ENCODE peak calls at places on chromosomes 4 and X, in seven cellular contexts. N, U, P, Z, S, V and M are unnamed samples. For H3K27me3, the result is how much of the 10 kb centered on the place peaks cover.

GRCh38 chr4:98510757-98511517 is 147.5 kb downstream of the TSPAN5 start:
- ATAC-seq in N (no peak), U (no peak), P (peak), Z (no peak), S (no peak), V (no peak), M (peak)

GRCh38 chrX:97820170-97820569 is 936.5 kb downstream of the RPA4 start:
- ATAC-seq in N (no peak), U (no peak), P (no peak), Z (no peak), S (no peak), V (no peak), M (no peak)

GRCh38 chrX:132092439-132093065 is 35.3 kb downstream of the FRMD7 start:
- ATAC-seq in N (peak), U (peak), P (peak), Z (peak), S (peak), V (peak), M (peak)

GRCh38 chr4:142406051-142406549 is 440.0 kb downstream of the INPP4B start:
- ATAC-seq in N (no peak), U (peak), P (peak), Z (no peak), S (no peak), V (no peak), M (no peak)

GRCh38 chr4:38488891-38489861 is 174.8 kb upstream of the KLF3 start:
- ATAC-seq in N (no peak), U (peak), P (no peak), Z (no peak), S (no peak), V (peak), M (peak)

GRCh38 chrX:136572030-136572429 is 40.0 kb downstream of the VGLL1 start:
- ATAC-seq in N (no peak), U (no peak), P (no peak), Z (no peak), S (no peak), V (no peak), M (no peak)

GRCh38 chr4:64584981-64585557 is 175.8 kb upstream of the TECRL start:
- ATAC-seq in N (no peak), U (no peak), P (no peak), Z (no peak), S (no peak), V (no peak), M (no peak)

GRCh38 chrX:70998402-70999027 is 67.6 kb upstream of the SLC7A3 start:
- ATAC-seq in N (no peak), U (no peak), P (peak), Z (no peak), S (no peak), V (no peak), M (no peak)

GRCh38 chrX:104122829-104123228 is 10.5 kb downstream of the ZCCHC18 start:
- ATAC-seq in N (no peak), U (no peak), P (no peak), Z (no peak), S (no peak), V (no peak), M (no peak)

GRCh38 chr4:154361450-154361849 is 130.1 kb downstream of the DCHS2 start:
- ATAC-seq in N (no peak), U (no peak), P (no peak), Z (no peak), S (no peak), V (no peak), M (no peak)

DNA sequence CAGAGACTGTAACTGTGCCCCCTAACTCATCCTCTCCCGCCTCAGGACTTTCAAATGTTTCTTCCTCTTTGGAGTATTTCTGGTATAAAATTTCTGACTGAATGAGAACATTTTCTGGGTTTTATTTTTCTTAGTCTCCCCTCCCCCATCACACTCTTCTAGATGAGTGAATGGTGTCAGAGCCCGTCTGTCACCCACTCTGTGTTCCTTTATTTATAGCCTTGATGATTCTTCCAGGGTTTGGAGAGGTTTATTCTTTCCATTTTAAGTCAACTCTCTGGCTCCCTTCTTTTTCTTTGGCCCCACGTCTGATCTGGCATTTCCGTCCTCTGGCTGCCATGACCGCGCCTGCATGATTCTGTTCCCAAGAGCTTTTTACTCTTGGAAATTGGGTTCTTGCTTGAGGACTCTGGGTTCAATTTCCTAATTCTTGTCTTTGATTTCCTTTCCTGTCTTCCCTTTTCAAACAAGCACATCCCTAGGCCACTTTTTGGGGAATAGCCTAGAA is 128.8 kb downstream of the NSUN7 start:
- ATAC-seq in N (no peak), U (peak), P (no peak), Z (peak), S (no peak), V (no peak), M (no peak)
- H3K27ac ChIP-seq in N (no peak), U (no peak), P (no peak), Z (peak), S (no peak), V (no peak), M (no peak)

GRCh38 chr4:183012862-183013855 is 85.9 kb upstream of the WWC2 start:
- ATAC-seq in N (no peak), U (no peak), P (no peak), Z (no peak), S (no peak), V (no peak), M (no peak)
- H3K27me3 ChIP-seq in N (under half), U (under half), P (under half), Z (under half), S (under half), V (half or more), M (under half)

GRCh38 chr4:168496834-168497233 is at the start of gene PALLD:
- ATAC-seq in N (peak), U (peak), P (no peak), Z (no peak), S (peak), V (peak), M (peak)

GRCh38 chr4:168502886-168503285 is 6.0 kb downstream of the PALLD start:
- ATAC-seq in N (peak), U (no peak), P (no peak), Z (no peak), S (no peak), V (no peak), M (no peak)

GRCh38 chr4:168498259-168498658 is 1.4 kb downstream of the PALLD start:
- ATAC-seq in N (peak), U (peak), P (no peak), Z (no peak), S (no peak), V (peak), M (no peak)

GRCh38 chr4:168501407-168501806 is 4.6 kb downstream of the PALLD start:
- ATAC-seq in N (no peak), U (no peak), P (peak), Z (no peak), S (peak), V (no peak), M (no peak)

GRCh38 chr4:168499241-168499640 is 2.4 kb downstream of the PALLD start:
- ATAC-seq in N (no peak), U (no peak), P (no peak), Z (no peak), S (no peak), V (no peak), M (no peak)
- H3K4me3 ChIP-seq in N (no peak), U (peak), P (no peak), Z (no peak), S (no peak), V (no peak), M (no peak)

GRCh38 chr4:7649411-7649740 is 214.6 kb upstream of the PSAPL1 start:
- ATAC-seq in N (no peak), U (no peak), P (no peak), Z (no peak), S (no peak), V (no peak), M (no peak)

GRCh38 chr4:7646384-7647061 is 211.8 kb upstream of the PSAPL1 start:
- ATAC-seq in N (no peak), U (no peak), P (no peak), Z (no peak), S (no peak), V (no peak), M (no peak)

GRCh38 chr4:7648813-7649395 is 214.2 kb upstream of the PSAPL1 start:
- ATAC-seq in N (no peak), U (no peak), P (peak), Z (no peak), S (no peak), V (no peak), M (no peak)

GRCh38 chr4:7647211-7647931 is 212.6 kb upstream of the PSAPL1 start:
- ATAC-seq in N (no peak), U (no peak), P (no peak), Z (no peak), S (no peak), V (no peak), M (no peak)

GRCh38 chr4:7647932-7648812 is 213.4 kb upstream of the PSAPL1 start:
- ATAC-seq in N (no peak), U (peak), P (no peak), Z (no peak), S (peak), V (peak), M (peak)
- H3K27ac ChIP-seq in N (no peak), U (no peak), P (peak), Z (no peak), S (no peak), V (peak), M (no peak)

GRCh38 chrX:112946227-112946626 is 105.6 kb upstream of the AMOT start:
- ATAC-seq in N (peak), U (no peak), P (no peak), Z (no peak), S (no peak), V (peak), M (peak)
- H3K27me3 ChIP-seq in N (under half), U (under half), P (under half), Z (under half), S (under half), V (under half), M (under half)

GRCh38 chrX:11575332-11575731 is 90.4 kb downstream of the ARHGAP6 start:
- ATAC-seq in N (no peak), U (no peak), P (no peak), Z (no peak), S (no peak), V (no peak), M (no peak)

GRCh38 chrX:11585174-11585573 is 80.5 kb downstream of the ARHGAP6 start:
- ATAC-seq in N (no peak), U (no peak), P (no peak), Z (no peak), S (no peak), V (no peak), M (no peak)

GRCh38 chrX:11580789-11581188 is 84.9 kb downstream of the ARHGAP6 start:
- ATAC-seq in N (no peak), U (no peak), P (no peak), Z (no peak), S (no peak), V (no peak), M (no peak)

GRCh38 chrX:11577603-11578002 is 88.1 kb downstream of the ARHGAP6 start:
- ATAC-seq in N (no peak), U (no peak), P (no peak), Z (no peak), S (no peak), V (no peak), M (no peak)

DNA sequence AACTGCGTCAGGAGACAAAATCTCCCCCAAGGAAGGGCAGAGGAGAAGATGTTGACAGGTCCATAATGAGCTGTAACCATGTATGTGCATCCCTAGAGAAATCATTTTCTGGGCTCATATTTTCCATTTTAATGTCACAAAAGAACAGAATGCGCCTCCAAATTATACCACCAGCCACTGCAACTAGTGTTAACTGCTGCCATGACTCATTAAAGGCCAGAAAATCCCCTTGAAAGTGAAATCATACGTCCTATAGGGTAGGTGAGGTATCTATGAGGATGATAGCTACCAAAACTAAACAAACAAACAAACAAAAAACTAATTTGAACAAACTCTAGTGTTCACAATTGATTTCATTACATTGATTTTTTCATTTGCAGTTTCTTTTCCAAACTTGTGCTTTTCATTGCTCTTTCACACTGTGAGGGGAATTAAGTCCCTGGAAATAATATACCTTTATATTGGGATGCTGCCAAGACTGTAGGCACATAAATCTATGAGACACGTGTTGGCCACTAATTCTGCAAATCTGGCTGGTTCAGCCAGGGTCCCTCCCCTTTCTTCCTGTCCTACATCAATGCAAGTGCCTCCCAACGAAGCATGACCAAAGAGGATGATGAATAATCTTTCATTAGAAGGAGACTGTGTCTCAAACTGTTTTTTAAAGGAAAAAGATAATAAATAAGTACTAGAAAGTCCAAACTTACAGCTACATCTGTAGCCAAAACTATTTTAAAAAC is 85.7 kb downstream of the ARHGAP6 start:
- ATAC-seq in N (no peak), U (no peak), P (no peak), Z (no peak), S (no peak), V (no peak), M (no peak)
- H3K4me3 ChIP-seq in N (no peak), U (no peak), P (no peak), Z (no peak), S (no peak), V (no peak), M (no peak)

DNA sequence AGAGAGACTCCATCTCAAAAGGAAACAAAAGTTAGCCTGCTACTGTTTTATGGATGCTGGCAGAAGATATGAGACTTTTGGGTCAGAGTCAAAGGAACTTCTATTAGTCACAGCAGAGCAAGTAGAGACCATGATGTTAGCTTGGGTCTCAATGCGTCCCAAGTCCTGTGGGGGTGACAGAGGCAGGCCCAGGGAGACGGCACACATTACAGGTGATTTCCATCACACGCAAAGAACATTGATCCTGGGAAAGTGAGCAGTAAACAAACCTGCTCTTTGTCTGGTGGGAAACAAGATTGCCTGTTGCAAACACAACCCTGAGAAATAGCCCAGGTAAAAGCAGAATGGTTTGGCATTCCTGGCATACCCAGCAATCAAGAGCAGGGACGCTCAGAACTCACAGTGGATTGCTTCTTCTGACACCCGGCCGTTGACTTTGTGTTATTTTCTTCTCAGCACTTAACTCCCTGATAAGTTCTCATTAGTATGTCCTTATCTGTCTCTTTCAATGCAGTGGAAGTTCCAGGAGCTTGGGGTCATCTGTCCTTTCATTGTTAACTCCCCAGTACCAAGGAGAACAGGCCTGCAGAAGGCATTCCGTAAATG is 51.2 kb upstream of the LGI2 start:
- ATAC-seq in N (no peak), U (peak), P (no peak), Z (no peak), S (no peak), V (peak), M (no peak)
- H3K27ac ChIP-seq in N (no peak), U (peak), P (no peak), Z (no peak), S (no peak), V (no peak), M (no peak)

GRCh38 chrX:113800955-113801354 is 782.9 kb upstream of the HTR2C start:
- ATAC-seq in N (no peak), U (no peak), P (no peak), Z (no peak), S (no peak), V (no peak), M (no peak)

GRCh38 chrX:113804293-113804692 is 779.6 kb upstream of the HTR2C start:
- ATAC-seq in N (no peak), U (no peak), P (no peak), Z (no peak), S (no peak), V (no peak), M (no peak)

GRCh38 chrX:113802837-113803236 is 781.0 kb upstream of the HTR2C start:
- ATAC-seq in N (no peak), U (no peak), P (no peak), Z (no peak), S (no peak), V (no peak), M (no peak)
- H3K27me3 ChIP-seq in N (under half), U (under half), P (under half), Z (under half), S (under half), V (under half), M (under half)

DNA sequence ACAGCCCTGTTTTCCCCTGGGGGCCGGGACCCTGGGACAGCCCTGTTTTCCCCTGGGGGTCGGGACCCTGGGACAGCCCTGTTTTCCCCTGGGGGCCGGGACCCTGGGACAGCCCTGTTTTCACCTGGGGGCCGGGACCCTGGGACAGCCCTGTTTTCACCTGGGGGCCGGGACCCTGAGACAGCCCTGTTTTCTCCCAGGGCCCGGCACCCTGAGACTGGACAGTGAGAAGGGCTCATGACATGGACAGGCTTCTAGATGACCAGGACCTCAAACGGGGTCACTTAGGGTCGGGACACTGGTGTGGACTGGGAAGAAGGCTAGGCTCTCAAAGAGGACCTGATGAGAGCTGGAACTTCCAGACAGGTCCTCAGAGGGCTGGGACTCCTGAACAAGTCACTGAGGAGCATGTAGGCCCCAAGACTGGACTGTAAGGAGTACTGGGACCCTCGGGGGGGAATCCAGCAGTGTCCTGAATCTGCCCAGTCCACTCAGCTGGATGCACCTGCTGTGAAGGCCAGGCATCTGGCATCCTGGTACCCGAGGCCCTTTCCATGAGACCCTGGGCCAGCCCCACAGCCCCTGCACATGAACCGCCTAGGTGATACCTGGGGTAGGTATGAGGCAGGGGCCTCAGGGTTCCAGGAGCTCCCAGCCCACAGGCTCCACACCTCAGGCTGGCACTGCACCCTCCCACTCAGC is 2.4 kb downstream of the PCGF3 start:
- ATAC-seq in N (no peak), U (no peak), P (no peak), Z (no peak), S (no peak), V (no peak), M (no peak)
- H3K4me3 ChIP-seq in N (no peak), U (no peak), P (no peak), Z (no peak), S (no peak), V (no peak), M (no peak)

GRCh38 chr4:70722199-70722791 is 531 bp downstream of the RUFY3 start:
- ATAC-seq in N (peak), U (peak), P (peak), Z (no peak), S (peak), V (peak), M (no peak)

GRCh38 chr4:70724463-70724862 is 2.7 kb downstream of the RUFY3 start:
- ATAC-seq in N (no peak), U (no peak), P (no peak), Z (no peak), S (no peak), V (no peak), M (no peak)

GRCh38 chr4:70725633-70726032 is 3.9 kb downstream of the RUFY3 start:
- ATAC-seq in N (no peak), U (no peak), P (no peak), Z (no peak), S (no peak), V (no peak), M (no peak)

GRCh38 chr4:70718811-70719604 is 2.8 kb upstream of the RUFY3 start:
- ATAC-seq in N (no peak), U (no peak), P (no peak), Z (no peak), S (peak), V (no peak), M (no peak)

GRCh38 chr4:70721747-70722146 is at the start of gene RUFY3:
- ATAC-seq in N (peak), U (peak), P (peak), Z (peak), S (peak), V (peak), M (peak)
- H3K27ac ChIP-seq in N (peak), U (peak), P (no peak), Z (no peak), S (no peak), V (peak), M (peak)